ENCODE peak calls at places on chromosome 11, in ten cellular contexts. One of them, this sample, is unnamed.

GRCh38 chr11:126400019-126400962 is 44.8 kb downstream of the ST3GAL4 start:
- DNase-seq in brain microvascular endothelial cell: no peak
- DNase-seq in AG09319: no peak
- DNase-seq in PC-9: no peak
- DNase-seq in AG09309: no peak
- DNase-seq in SK-N-SH: no peak
- DNase-seq in GM10248: no peak
- DNase-seq in HFF-Myc: no peak
- DNase-seq in ovary: no peak
- DNase-seq in sigmoid colon: no peak
- DNase-seq in this sample: no peak

GRCh38 chr11:115911656-115912055 is 407.4 kb upstream of the CADM1 start:
- DNase-seq in brain microvascular endothelial cell: no peak
- DNase-seq in AG09319: no peak
- DNase-seq in PC-9: no peak
- DNase-seq in AG09309: no peak
- DNase-seq in SK-N-SH: peak; percentile 32
- DNase-seq in GM10248: no peak
- DNase-seq in HFF-Myc: no peak
- DNase-seq in ovary: no peak
- DNase-seq in sigmoid colon: no peak
- DNase-seq in this sample: no peak

GRCh38 chr11:124119103-124119502 is 3.9 kb downstream of the VWA5A start:
- DNase-seq in brain microvascular endothelial cell: no peak
- DNase-seq in AG09319: no peak
- DNase-seq in PC-9: no peak
- DNase-seq in AG09309: no peak
- DNase-seq in SK-N-SH: no peak
- DNase-seq in GM10248: no peak
- DNase-seq in HFF-Myc: no peak
- DNase-seq in ovary: no peak
- DNase-seq in sigmoid colon: no peak
- DNase-seq in this sample: no peak

GRCh38 chr11:127670372-127670771 is 669.8 kb upstream of the KIRREL3 start:
- DNase-seq in brain microvascular endothelial cell: no peak
- DNase-seq in AG09319: no peak
- DNase-seq in PC-9: no peak
- DNase-seq in AG09309: no peak
- DNase-seq in SK-N-SH: no peak
- DNase-seq in GM10248: no peak
- DNase-seq in HFF-Myc: no peak
- DNase-seq in ovary: no peak
- DNase-seq in sigmoid colon: no peak
- DNase-seq in this sample: no peak

GRCh38 chr11:56883590-56883989 is 105.1 kb upstream of the OR5AK2 start:
- DNase-seq in brain microvascular endothelial cell: no peak
- DNase-seq in AG09319: no peak
- DNase-seq in PC-9: no peak
- DNase-seq in AG09309: no peak
- DNase-seq in SK-N-SH: no peak
- DNase-seq in GM10248: no peak
- DNase-seq in HFF-Myc: no peak
- DNase-seq in ovary: no peak
- DNase-seq in sigmoid colon: no peak
- DNase-seq in this sample: no peak

GRCh38 chr11:118834428-118835028 is 43.6 kb upstream of the DDX6 start:
- DNase-seq in brain microvascular endothelial cell: no peak
- DNase-seq in AG09319: no peak
- DNase-seq in PC-9: no peak
- DNase-seq in AG09309: peak; percentile 4
- DNase-seq in SK-N-SH: no peak
- DNase-seq in GM10248: peak; percentile 32
- DNase-seq in HFF-Myc: no peak
- DNase-seq in ovary: no peak
- DNase-seq in sigmoid colon: no peak
- DNase-seq in this sample: peak; percentile 47

GRCh38 chr11:75264971-75265370 is 24.4 kb downstream of the TPBGL start:
- DNase-seq in brain microvascular endothelial cell: no peak
- DNase-seq in AG09319: no peak
- DNase-seq in PC-9: no peak
- DNase-seq in AG09309: no peak
- DNase-seq in SK-N-SH: no peak
- DNase-seq in GM10248: no peak
- DNase-seq in HFF-Myc: no peak
- DNase-seq in ovary: peak; percentile 13
- DNase-seq in sigmoid colon: peak; percentile 58
- DNase-seq in this sample: no peak

GRCh38 chr11:34274712-34275398 is 83.0 kb downstream of the ABTB2 start:
- DNase-seq in brain microvascular endothelial cell: peak; percentile 85
- DNase-seq in AG09319: peak; percentile 91
- DNase-seq in PC-9: peak; percentile 99
- DNase-seq in AG09309: peak; percentile 89
- DNase-seq in SK-N-SH: peak; percentile 56
- DNase-seq in GM10248: no peak
- DNase-seq in HFF-Myc: peak; percentile 97
- DNase-seq in ovary: peak; percentile 91
- DNase-seq in sigmoid colon: peak; percentile 96
- DNase-seq in this sample: no peak

GRCh38 chr11:70473186-70473872 is 75.0 kb downstream of the CTTN start:
- DNase-seq in brain microvascular endothelial cell: no peak
- DNase-seq in AG09319: no peak
- DNase-seq in PC-9: no peak
- DNase-seq in AG09309: no peak
- DNase-seq in SK-N-SH: no peak
- DNase-seq in GM10248: no peak
- DNase-seq in HFF-Myc: no peak
- DNase-seq in ovary: no peak
- DNase-seq in sigmoid colon: peak; percentile 42
- DNase-seq in this sample: no peak

GRCh38 chr11:70468256-70469230 is 70.2 kb downstream of the CTTN start:
- DNase-seq in brain microvascular endothelial cell: no peak
- DNase-seq in AG09319: no peak
- DNase-seq in PC-9: no peak
- DNase-seq in AG09309: no peak
- DNase-seq in SK-N-SH: no peak
- DNase-seq in GM10248: no peak
- DNase-seq in HFF-Myc: no peak
- DNase-seq in ovary: no peak
- DNase-seq in sigmoid colon: no peak
- DNase-seq in this sample: no peak

GRCh38 chr11:70472240-70472639 is 73.9 kb downstream of the CTTN start:
- DNase-seq in brain microvascular endothelial cell: no peak
- DNase-seq in AG09319: no peak
- DNase-seq in PC-9: no peak
- DNase-seq in AG09309: no peak
- DNase-seq in SK-N-SH: no peak
- DNase-seq in GM10248: no peak
- DNase-seq in HFF-Myc: no peak
- DNase-seq in ovary: no peak
- DNase-seq in sigmoid colon: peak; percentile 22
- DNase-seq in this sample: no peak

GRCh38 chr11:70470127-70470526 is 71.8 kb downstream of the CTTN start:
- DNase-seq in brain microvascular endothelial cell: no peak
- DNase-seq in AG09319: no peak
- DNase-seq in PC-9: no peak
- DNase-seq in AG09309: no peak
- DNase-seq in SK-N-SH: no peak
- DNase-seq in GM10248: no peak
- DNase-seq in HFF-Myc: peak; percentile 19
- DNase-seq in ovary: no peak
- DNase-seq in sigmoid colon: peak; percentile 54
- DNase-seq in this sample: no peak

GRCh38 chr11:70471254-70471653 is 72.9 kb downstream of the CTTN start:
- DNase-seq in brain microvascular endothelial cell: peak; percentile 28
- DNase-seq in AG09319: no peak
- DNase-seq in PC-9: no peak
- DNase-seq in AG09309: no peak
- DNase-seq in SK-N-SH: peak; percentile 56
- DNase-seq in GM10248: peak; percentile 69
- DNase-seq in HFF-Myc: no peak
- DNase-seq in ovary: no peak
- DNase-seq in sigmoid colon: peak; percentile 47
- DNase-seq in this sample: peak; percentile 78
- TF ChIP-seq CTCF in brain microvascular endothelial cell: peak; percentile 56
- TF ChIP-seq CTCF in AG09319: peak; percentile 5
- TF ChIP-seq CTCF in PC-9: no peak
- TF ChIP-seq CTCF in AG09309: no peak
- TF ChIP-seq CTCF in SK-N-SH: peak; percentile 30
- TF ChIP-seq CTCF in GM10248: peak; percentile 32
- TF ChIP-seq CTCF in HFF-Myc: peak; percentile 14
- TF ChIP-seq CTCF in ovary: no peak
- TF ChIP-seq CTCF in sigmoid colon: no peak
- TF ChIP-seq CTCF in this sample: peak; percentile 37

DNA sequence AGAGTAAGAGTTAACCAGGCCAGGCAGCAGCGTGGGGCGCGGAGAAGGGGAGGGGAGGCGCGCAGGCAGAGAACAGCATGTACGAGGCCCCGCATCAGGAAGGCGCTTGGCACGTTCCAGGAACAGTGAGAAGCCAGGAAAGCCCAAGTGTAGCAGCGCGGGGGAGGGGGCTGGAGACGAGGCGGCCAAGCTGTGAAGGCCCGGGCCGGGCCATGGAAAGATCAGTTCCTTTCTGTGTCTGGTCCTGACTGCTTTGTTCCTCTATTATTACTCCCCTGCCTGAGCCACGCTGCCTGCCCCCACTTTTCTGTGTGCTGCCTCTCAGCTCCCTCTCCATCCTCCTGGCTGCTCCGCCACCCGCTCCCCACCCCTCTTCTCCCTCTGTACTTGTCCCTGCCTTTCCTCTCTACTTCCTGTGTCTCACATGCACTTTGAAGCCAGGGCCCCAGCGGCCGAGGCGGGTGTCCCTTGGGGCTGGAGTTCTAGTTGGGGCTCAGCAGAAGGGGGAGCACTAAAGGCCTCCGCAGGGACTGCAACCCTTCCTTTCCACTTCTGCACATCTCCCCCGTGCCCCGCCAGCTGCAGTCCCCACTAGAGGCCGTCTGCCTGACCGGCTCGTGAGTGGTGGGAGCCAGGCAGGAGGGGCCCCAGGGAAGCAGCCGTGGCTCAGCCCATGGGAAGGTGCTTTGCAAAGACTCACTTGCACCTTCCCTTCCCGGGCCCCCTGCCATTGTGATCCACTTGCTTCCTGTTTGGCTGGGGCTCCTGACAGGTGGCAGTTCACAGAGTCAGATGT is 63.7 kb downstream of the PRDM11 start:
- DNase-seq in brain microvascular endothelial cell: peak; percentile 33
- DNase-seq in AG09319: no peak
- DNase-seq in PC-9: no peak
- DNase-seq in AG09309: no peak
- DNase-seq in SK-N-SH: peak; percentile 46
- DNase-seq in GM10248: no peak
- DNase-seq in HFF-Myc: no peak
- DNase-seq in ovary: peak; percentile 97
- DNase-seq in sigmoid colon: peak; percentile 98
- DNase-seq in this sample: peak; percentile 59
- TF ChIP-seq CTCF in brain microvascular endothelial cell: no peak
- TF ChIP-seq CTCF in AG09319: no peak
- TF ChIP-seq CTCF in PC-9: no peak
- TF ChIP-seq CTCF in AG09309: no peak
- TF ChIP-seq CTCF in SK-N-SH: no peak
- TF ChIP-seq CTCF in GM10248: no peak
- TF ChIP-seq CTCF in HFF-Myc: no peak
- TF ChIP-seq CTCF in ovary: no peak
- TF ChIP-seq CTCF in sigmoid colon: no peak
- TF ChIP-seq CTCF in this sample: no peak

GRCh38 chr11:122653911-122654310 is 1.6 kb upstream of the UBASH3B start:
- DNase-seq in brain microvascular endothelial cell: no peak
- DNase-seq in AG09319: no peak
- DNase-seq in PC-9: no peak
- DNase-seq in AG09309: no peak
- DNase-seq in SK-N-SH: no peak
- DNase-seq in GM10248: no peak
- DNase-seq in HFF-Myc: no peak
- DNase-seq in ovary: no peak
- DNase-seq in sigmoid colon: no peak
- DNase-seq in this sample: no peak

GRCh38 chr11:122656073-122656630 is 630 bp downstream of the UBASH3B start:
- DNase-seq in brain microvascular endothelial cell: no peak
- DNase-seq in AG09319: no peak
- DNase-seq in PC-9: peak; percentile 55
- DNase-seq in AG09309: no peak
- DNase-seq in SK-N-SH: peak; percentile 87
- DNase-seq in GM10248: peak; percentile 60
- DNase-seq in HFF-Myc: no peak
- DNase-seq in ovary: peak; percentile 74
- DNase-seq in sigmoid colon: peak; percentile 76
- DNase-seq in this sample: peak; percentile 75

GRCh38 chr11:122655527-122656072 is at the start of gene UBASH3B:
- DNase-seq in brain microvascular endothelial cell: peak; percentile 89
- DNase-seq in AG09319: peak; percentile 64
- DNase-seq in PC-9: peak; percentile 81
- DNase-seq in AG09309: peak; percentile 50
- DNase-seq in SK-N-SH: peak; percentile 85
- DNase-seq in GM10248: peak; percentile 68
- DNase-seq in HFF-Myc: peak; percentile 69
- DNase-seq in ovary: peak; percentile 69
- DNase-seq in sigmoid colon: peak; percentile 85
- DNase-seq in this sample: peak; percentile 79

GRCh38 chr11:122659676-122660571 is 4.4 kb downstream of the UBASH3B start:
- DNase-seq in brain microvascular endothelial cell: no peak
- DNase-seq in AG09319: no peak
- DNase-seq in PC-9: no peak
- DNase-seq in AG09309: no peak
- DNase-seq in SK-N-SH: no peak
- DNase-seq in GM10248: no peak
- DNase-seq in HFF-Myc: no peak
- DNase-seq in ovary: no peak
- DNase-seq in sigmoid colon: no peak
- DNase-seq in this sample: no peak

GRCh38 chr11:122656631-122657101 is 1.1 kb downstream of the UBASH3B start:
- DNase-seq in brain microvascular endothelial cell: no peak
- DNase-seq in AG09319: no peak
- DNase-seq in PC-9: peak; percentile 60
- DNase-seq in AG09309: no peak
- DNase-seq in SK-N-SH: no peak
- DNase-seq in GM10248: peak; percentile 45
- DNase-seq in HFF-Myc: no peak
- DNase-seq in ovary: peak; percentile 41
- DNase-seq in sigmoid colon: peak; percentile 75
- DNase-seq in this sample: peak; percentile 61
- TF ChIP-seq CTCF in brain microvascular endothelial cell: peak; percentile 19
- TF ChIP-seq CTCF in AG09319: no peak
- TF ChIP-seq CTCF in PC-9: peak; percentile 31
- TF ChIP-seq CTCF in AG09309: no peak
- TF ChIP-seq CTCF in SK-N-SH: peak; percentile 16
- TF ChIP-seq CTCF in GM10248: peak; percentile 6
- TF ChIP-seq CTCF in HFF-Myc: no peak
- TF ChIP-seq CTCF in ovary: no peak
- TF ChIP-seq CTCF in sigmoid colon: no peak
- TF ChIP-seq CTCF in this sample: no peak

DNA sequence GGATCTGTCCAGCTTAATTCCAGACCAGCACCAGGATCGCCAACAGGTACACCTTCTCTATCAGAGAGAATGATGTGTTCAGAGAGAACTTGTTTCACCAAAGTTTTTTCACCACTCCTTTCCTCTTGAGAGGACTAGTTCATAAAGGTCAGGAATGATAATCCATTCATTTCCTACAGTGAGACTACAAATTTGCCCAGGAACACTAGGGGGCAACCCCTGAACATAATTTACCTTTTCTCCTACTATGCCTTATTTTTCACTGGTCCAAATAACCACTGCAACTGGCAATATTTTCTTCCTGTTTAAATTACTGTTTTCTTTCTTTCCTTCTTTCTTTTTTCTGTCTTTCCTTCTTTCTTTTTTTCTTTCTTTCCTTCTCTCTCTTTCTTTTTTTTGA is 22.5 kb downstream of the CAVIN3 start:
- DNase-seq in brain microvascular endothelial cell: no peak
- DNase-seq in AG09319: no peak
- DNase-seq in PC-9: no peak
- DNase-seq in AG09309: no peak
- DNase-seq in SK-N-SH: no peak
- DNase-seq in GM10248: no peak
- DNase-seq in HFF-Myc: no peak
- DNase-seq in ovary: no peak
- DNase-seq in sigmoid colon: no peak
- DNase-seq in this sample: no peak
- TF ChIP-seq CTCF in brain microvascular endothelial cell: peak; percentile 49
- TF ChIP-seq CTCF in AG09319: peak; percentile 56
- TF ChIP-seq CTCF in PC-9: no peak
- TF ChIP-seq CTCF in AG09309: peak; percentile 48
- TF ChIP-seq CTCF in SK-N-SH: peak; percentile 51
- TF ChIP-seq CTCF in GM10248: peak; percentile 11
- TF ChIP-seq CTCF in HFF-Myc: peak; percentile 51
- TF ChIP-seq CTCF in ovary: no peak
- TF ChIP-seq CTCF in sigmoid colon: peak; percentile 30
- TF ChIP-seq CTCF in this sample: no peak